ENCODE peak calls at places on chromosomes 6 and 20, in five cellular contexts. F is Peyer's patch, M is PC-3, X is lower lobe of right lung, D is heart left ventricle. Q is an unnamed sample.
A peak's percentile ranks its signal among the peaks of the same experiment; 100 is the strongest.

GRCh38 chr6:167402195-167402686 is 77.4 kb downstream of the TTLL2 start:
- DNase-seq in F (no peak), M (no peak), X (no peak), D (no peak), Q (no peak)

GRCh38 chr6:55953384-55953783 is 78.0 kb upstream of the BMP5 start:
- DNase-seq in F (no peak), D (no peak), M (peak; percentile 76), X (no peak), Q (no peak)

GRCh38 chr20:13865156-13865555 is 80.3 kb downstream of the NDUFAF5 start:
- DNase-seq in D (no peak), M (no peak), X (no peak), F (no peak), Q (no peak)

GRCh38 chr6:111258615-111259088 is 171.3 kb downstream of the SLC16A10 start:
- DNase-seq in D (no peak), X (no peak), F (no peak), M (peak; percentile 3), Q (no peak)

GRCh38 chr6:148296746-148297145 is 45.9 kb upstream of the SASH1 start:
- DNase-seq in X (no peak), F (no peak), D (no peak), M (no peak), Q (no peak)

GRCh38 chr20:45987108-45987780 is 15.2 kb upstream of the ZNF335 start:
- DNase-seq in X (peak; percentile 87), M (peak; percentile 87), D (peak; percentile 88), F (peak; percentile 80), Q (peak; percentile 49)

GRCh38 chr20:31838646-31839292 is 6.6 kb downstream of the FOXS1 start:
- DNase-seq in X (no peak), M (no peak), F (no peak), D (no peak), Q (no peak)

GRCh38 chr6:4870821-4871494 is 94.8 kb downstream of the CDYL start:
- DNase-seq in M (peak; percentile 7), F (no peak), X (no peak), D (no peak), Q (no peak)

GRCh38 chr6:148440877-148441453 is 98.3 kb downstream of the SASH1 start:
- DNase-seq in F (no peak), X (peak; percentile 76), D (peak; percentile 67), M (peak; percentile 93), Q (peak; percentile 36)

GRCh38 chr20:22346716-22347115 is 237.7 kb downstream of the FOXA2 start:
- DNase-seq in D (no peak), M (peak; percentile 90), F (no peak), X (no peak), Q (no peak)

GRCh38 chr6:89221109-89221508 is 4.0 kb upstream of the GABRR1 start:
- DNase-seq in D (no peak), M (no peak), F (no peak), X (no peak), Q (no peak)

GRCh38 chr20:21189761-21190523 is 64.1 kb downstream of the KIZ start:
- DNase-seq in F (no peak), X (no peak), M (no peak), D (no peak), Q (no peak)

GRCh38 chr20:39310363-39311037 is 348.4 kb downstream of the DHX35 start:
- DNase-seq in F (no peak), X (no peak), M (no peak), D (no peak), Q (no peak)

GRCh38 chr6:159977242-159978214 is 8.6 kb downstream of the IGF2R start:
- DNase-seq in X (no peak), D (peak; percentile 77), M (no peak), F (no peak), Q (no peak)

GRCh38 chr6:77650098-77650663 is 2.7 kb upstream of the MEI4 start:
- DNase-seq in D (peak; percentile 59), F (peak; percentile 40), X (peak; percentile 47), M (no peak), Q (peak; percentile 75)

GRCh38 chr6:15464211-15464725 is 198.6 kb downstream of the DTNBP1 start:
- DNase-seq in F (no peak), X (no peak), M (peak; percentile 54), D (no peak), Q (no peak)

GRCh38 chr6:45075246-45075645 is 252.9 kb upstream of the RUNX2 start:
- DNase-seq in M (peak; percentile 68), X (no peak), F (no peak), D (no peak), Q (no peak)

GRCh38 chr6:137309078-137309762 is 90.0 kb upstream of the IFNGR1 start:
- DNase-seq in X (peak; percentile 85), F (peak; percentile 74), D (peak; percentile 82), M (peak; percentile 84), Q (peak; percentile 43)

GRCh38 chr6:33123732-33124524 is 48.1 kb downstream of the HLA-DPB1 start:
- DNase-seq in F (no peak), M (peak; percentile 84), X (no peak), D (no peak), Q (no peak)

GRCh38 chr20:43388267-43389081 is 69.2 kb upstream of the SRSF6 start:
- DNase-seq in F (no peak), X (peak; percentile 62), D (peak; percentile 83), M (no peak), Q (no peak)

GRCh38 chr6:152463183-152463582 is 174.0 kb downstream of the SYNE1 start:
- DNase-seq in M (no peak), X (no peak), F (no peak), D (no peak), Q (no peak)

GRCh38 chr6:10763006-10763405 is 15.4 kb downstream of the TMEM14B start:
- DNase-seq in M (no peak), F (no peak), D (no peak), X (no peak), Q (no peak)

DNA sequence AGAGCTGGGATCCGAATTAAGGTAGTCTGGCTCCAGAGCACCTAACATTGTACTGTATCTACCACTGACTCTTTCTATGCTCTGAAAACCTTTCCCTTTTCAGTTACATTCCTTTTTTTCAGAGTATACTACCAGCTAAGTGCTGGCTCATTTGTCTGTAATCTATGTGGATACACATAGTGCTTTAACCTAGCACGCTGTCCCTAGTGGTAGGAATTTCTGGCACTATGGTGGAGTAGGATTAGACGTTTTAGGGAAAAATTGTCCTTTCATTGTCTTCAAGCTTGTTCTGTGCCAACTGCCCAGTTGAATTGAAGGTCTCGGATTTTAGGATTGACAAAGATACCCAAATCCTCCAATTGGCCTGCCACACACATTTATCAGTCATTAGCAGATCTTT is 259.1 kb upstream of the FERMT1 start:
- DNase-seq in X (no peak), M (peak; percentile 71), F (no peak), D (no peak), Q (no peak)
- TF ChIP-seq CTCF in X (peak; percentile 42), M (peak; percentile 82), F (no peak), D (no peak), Q (peak; percentile 73)

GRCh38 chr6:24910331-24910849 is 25.4 kb downstream of the RIPOR2 start:
- DNase-seq in X (peak; percentile 46), M (no peak), F (no peak), D (peak; percentile 58), Q (no peak)
- TF ChIP-seq CTCF in X (no peak), M (peak; percentile 26), F (no peak), D (no peak), Q (no peak)

GRCh38 chr6:132401120-132401940 is at the start of gene MOXD1:
- DNase-seq in D (peak; percentile 72), M (peak; percentile 61), X (no peak), F (peak; percentile 56), Q (peak; percentile 76)
- TF ChIP-seq CTCF in D (no peak), M (no peak), X (no peak), F (no peak), Q (no peak)

DNA sequence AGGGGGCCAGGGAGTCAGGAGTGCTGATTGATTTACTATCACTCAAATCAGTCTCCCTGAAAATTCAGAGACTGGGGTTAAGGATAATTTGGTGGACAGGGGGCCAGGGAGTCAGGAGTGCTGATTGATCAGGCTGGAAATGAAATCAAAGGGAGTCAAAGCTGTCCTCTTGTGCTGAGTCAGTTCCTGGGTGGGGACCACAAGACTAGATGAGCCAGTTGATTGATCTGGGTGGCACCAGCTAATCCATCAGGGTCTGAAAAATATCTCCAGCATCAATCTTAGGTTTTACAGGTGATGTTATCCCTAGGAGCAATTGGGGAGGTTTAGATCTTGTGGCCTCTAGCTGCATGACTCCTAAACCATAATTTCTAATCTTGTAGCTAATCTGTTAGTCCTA is 6.1 kb upstream of the AFG1L start:
- DNase-seq in D (no peak), M (no peak), F (no peak), X (no peak), Q (no peak)
- TF ChIP-seq CTCF in D (no peak), M (no peak), F (no peak), X (no peak), Q (no peak)

GRCh38 chr6:79648315-79648714 is 17.2 kb downstream of the SH3BGRL2 start:
- DNase-seq in F (no peak), X (no peak), M (no peak), D (no peak), Q (no peak)

GRCh38 chr6:79647756-79648155 is 16.6 kb downstream of the SH3BGRL2 start:
- DNase-seq in M (no peak), D (no peak), F (no peak), X (no peak), Q (no peak)

GRCh38 chr6:79650943-79651342 is 19.8 kb downstream of the SH3BGRL2 start:
- DNase-seq in F (no peak), X (no peak), M (no peak), D (no peak), Q (no peak)

GRCh38 chr6:79649016-79649415 is 17.9 kb downstream of the SH3BGRL2 start:
- DNase-seq in D (no peak), X (no peak), F (no peak), M (no peak), Q (no peak)

DNA sequence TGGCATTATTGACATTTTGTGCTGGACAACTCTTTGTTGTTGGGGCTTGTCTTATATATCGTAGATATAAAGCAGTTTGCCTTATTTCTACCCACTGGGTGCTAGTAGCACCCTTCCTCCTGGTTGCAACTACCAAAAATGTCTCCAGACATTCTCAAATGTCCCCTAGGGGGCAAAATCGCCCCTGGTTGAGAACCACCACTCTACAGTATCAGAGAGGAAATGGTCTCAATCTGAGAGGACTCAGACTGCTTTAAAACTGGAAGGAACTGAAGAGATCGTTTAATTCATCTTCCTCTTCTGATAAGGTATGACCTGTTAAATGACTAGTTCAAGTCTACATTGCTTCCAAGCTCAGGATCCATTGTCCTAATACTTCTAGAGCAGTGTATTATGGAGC is 14.9 kb downstream of the SH3BGRL2 start:
- DNase-seq in F (no peak), X (no peak), M (no peak), D (no peak), Q (no peak)
- TF ChIP-seq CTCF in F (no peak), X (peak; percentile 13), M (peak; percentile 25), D (no peak), Q (peak; percentile 19)